ENCODE peak calls at places on chromosomes 16 and 17, in five cellular contexts. U, L, V, E and N are unnamed samples.

GRCh38 chr17:76005263-76006149 is 4.9 kb downstream of the CDK3 start:
- DNase-seq in U (peak), L (peak), V (peak), E (peak), N (no peak)

GRCh38 chr17:45809484-45809883 is 25.4 kb downstream of the CRHR1 start:
- DNase-seq in U (peak), L (no peak), V (no peak), E (no peak), N (no peak)

GRCh38 chr16:67893791-67894399 is 841 bp downstream of the PSKH1 start:
- DNase-seq in U (no peak), L (no peak), V (peak), E (no peak), N (no peak)

GRCh38 chr16:35344012-35344762 is 1884.8 kb downstream of the TP53TG3F start:
- DNase-seq in U (no peak), L (no peak), V (no peak), E (no peak), N (no peak)

GRCh38 chr17:72943826-72944689 is 148.4 kb downstream of the SLC39A11 start:
- DNase-seq in U (no peak), L (no peak), V (no peak), E (no peak), N (no peak)

GRCh38 chr16:77569406-77569805 is 134.6 kb upstream of the ADAMTS18 start:
- DNase-seq in U (no peak), L (no peak), V (no peak), E (no peak), N (no peak)

GRCh38 chr16:1379863-1380174 is 28.1 kb downstream of the GNPTG start:
- DNase-seq in U (no peak), L (no peak), V (peak), E (no peak), N (no peak)

GRCh38 chr16:12098429-12099310 is 122.1 kb downstream of the SNX29 start:
- DNase-seq in U (no peak), L (no peak), V (no peak), E (no peak), N (no peak)

GRCh38 chr17:21463779-21464407 is 87.7 kb downstream of the KCNJ12 start:
- DNase-seq in U (no peak), L (no peak), V (no peak), E (no peak), N (no peak)

GRCh38 chr17:55576237-55576998 is 65.2 kb upstream of the SMIM36 start:
- DNase-seq in U (no peak), L (peak), V (peak), E (peak), N (peak)

GRCh38 chr17:57085448-57086068 is 512 bp downstream of the AKAP1 start:
- DNase-seq in U (peak), L (peak), V (peak), E (no peak), N (no peak)

GRCh38 chr16:28231763-28232162 is 20.0 kb upstream of the XPO6 start:
- DNase-seq in U (no peak), L (no peak), V (no peak), E (no peak), N (no peak)

GRCh38 chr17:40358323-40359038 is 6.1 kb downstream of the GJD3 start:
- DNase-seq in U (peak), L (peak), V (peak), E (peak), N (no peak)

GRCh38 chr17:77768475-77768874 is 190.0 kb upstream of the TNRC6C start:
- DNase-seq in U (no peak), L (no peak), V (no peak), E (no peak), N (no peak)

GRCh38 chr17:77808663-77809425 is 149.7 kb upstream of the TNRC6C start:
- DNase-seq in U (no peak), L (no peak), V (no peak), E (no peak), N (no peak)

GRCh38 chr17:17645961-17646360 is 35.3 kb upstream of the RAI1 start:
- DNase-seq in U (no peak), L (no peak), V (no peak), E (no peak), N (no peak)

GRCh38 chr16:24499193-24499814 is 40.1 kb upstream of the RBBP6 start:
- DNase-seq in U (peak), L (peak), V (peak), E (peak), N (no peak)

GRCh38 chr17:72338847-72339790 is 218.3 kb downstream of the SOX9 start:
- DNase-seq in U (peak), L (no peak), V (peak), E (peak), N (no peak)

GRCh38 chr16:49832177-49832576 is 23.7 kb downstream of the ZNF423 start:
- DNase-seq in U (no peak), L (no peak), V (no peak), E (no peak), N (no peak)

GRCh38 chr17:59888145-59888750 is 4.5 kb downstream of the TUBD1 start:
- DNase-seq in U (no peak), L (no peak), V (no peak), E (no peak), N (no peak)

GRCh38 chr17:76148015-76148326 is 6.9 kb upstream of the FOXJ1 start:
- DNase-seq in U (no peak), L (no peak), V (no peak), E (no peak), N (no peak)

GRCh38 chr16:69727916-69728270 is 1.5 kb upstream of the NQO1 start:
- DNase-seq in U (no peak), L (no peak), V (no peak), E (no peak), N (no peak)

GRCh38 chr17:19645608-19646250 is 2.8 kb upstream of the ALDH3A2 start:
- DNase-seq in U (peak), L (peak), V (peak), E (no peak), N (no peak)

GRCh38 chr17:33053641-33054040 is 62.0 kb downstream of the SPACA3 start:
- DNase-seq in U (no peak), L (no peak), V (no peak), E (no peak), N (no peak)

GRCh38 chr17:33055746-33056145 is 64.1 kb downstream of the SPACA3 start:
- DNase-seq in U (no peak), L (no peak), V (no peak), E (no peak), N (no peak)

GRCh38 chr17:33055171-33055611 is 63.5 kb downstream of the SPACA3 start:
- DNase-seq in U (no peak), L (no peak), V (no peak), E (no peak), N (no peak)

GRCh38 chr17:33056392-33057146 is 64.9 kb downstream of the SPACA3 start:
- DNase-seq in U (no peak), L (no peak), V (peak), E (no peak), N (no peak)

DNA sequence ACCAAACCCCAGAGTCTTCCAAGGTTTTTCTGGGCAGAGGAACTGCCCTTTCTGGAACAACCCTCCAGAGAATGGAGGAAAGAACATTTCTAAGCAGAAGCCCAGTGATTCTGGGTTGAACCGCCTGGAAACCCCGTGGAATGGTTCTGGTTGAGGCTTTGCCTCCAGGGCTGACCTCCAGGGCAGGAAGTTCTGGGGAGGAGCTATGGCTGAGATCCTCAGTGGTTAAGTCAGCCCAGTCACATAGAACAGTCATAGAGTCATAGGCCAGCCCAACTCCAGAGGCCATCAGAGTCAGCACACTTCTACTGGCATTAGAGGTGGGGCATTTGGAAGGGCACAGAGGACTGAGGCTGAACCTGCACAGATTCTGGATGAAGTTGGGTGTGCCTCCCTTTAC is 65.9 kb downstream of the SPACA3 start:
- DNase-seq in U (no peak), L (no peak), V (no peak), E (no peak), N (no peak)
- TF ChIP-seq ZBTB33 in U (no peak), L (no peak), V (no peak), E (no peak), N (no peak)

GRCh38 chr16:85750827-85751641 is at the start of gene C16orf74:
- DNase-seq in U (peak), L (peak), V (no peak), E (no peak), N (no peak)
- TF ChIP-seq ZBTB33 in U (no peak), L (no peak), V (no peak), E (peak), N (no peak)

GRCh38 chr16:71351558-71351901 is 7.0 kb upstream of the CALB2 start:
- DNase-seq in U (no peak), L (no peak), V (no peak), E (no peak), N (no peak)

GRCh38 chr16:71348262-71349085 is 10.0 kb upstream of the CALB2 start:
- DNase-seq in U (no peak), L (no peak), V (no peak), E (no peak), N (no peak)

GRCh38 chr16:71352466-71352865 is 6.1 kb upstream of the CALB2 start:
- DNase-seq in U (no peak), L (no peak), V (no peak), E (no peak), N (no peak)

GRCh38 chr16:71352963-71353460 is 5.5 kb upstream of the CALB2 start:
- DNase-seq in U (no peak), L (no peak), V (no peak), E (no peak), N (no peak)

DNA sequence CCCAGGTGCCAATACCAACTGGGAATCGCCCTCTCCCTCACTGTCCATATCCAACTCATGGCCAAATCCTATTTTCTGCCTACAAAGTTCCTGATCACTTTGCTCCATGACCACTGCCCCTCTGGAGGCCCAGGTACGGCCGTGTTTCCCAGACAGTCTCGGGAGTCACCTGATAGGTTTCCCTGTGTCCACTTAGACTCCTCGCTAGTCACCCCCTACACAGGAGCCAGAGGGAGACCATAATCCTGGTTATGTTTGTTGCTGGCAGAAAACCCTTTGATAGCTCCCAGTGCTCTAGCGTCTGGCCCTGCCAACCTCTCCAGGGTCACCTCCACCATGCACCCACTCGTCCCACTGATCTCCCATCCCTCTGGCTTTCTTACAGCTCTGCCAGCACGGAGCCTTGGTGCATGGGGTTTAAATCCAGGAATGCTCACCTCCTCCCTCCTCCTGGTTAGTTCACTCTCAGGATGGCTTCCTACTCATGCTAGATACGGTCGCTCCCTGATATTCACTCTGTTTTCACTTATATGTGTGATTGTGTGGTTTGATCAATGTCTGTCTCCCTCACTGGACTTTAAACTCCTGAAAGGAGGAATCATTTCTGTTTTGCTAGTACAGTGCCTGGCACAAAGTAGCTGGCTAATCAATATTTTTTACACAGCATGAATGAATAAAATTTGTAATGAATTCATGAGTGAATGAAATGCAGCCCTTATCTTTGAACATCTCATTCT is 7.5 kb upstream of the CALB2 start:
- DNase-seq in U (no peak), L (no peak), V (no peak), E (no peak), N (no peak)
- TF ChIP-seq ZBTB33 in U (no peak), L (no peak), V (no peak), E (no peak), N (no peak)

GRCh38 chr17:79594271-79594670 is 16.6 kb downstream of the RBFOX3 start:
- DNase-seq in U (no peak), L (no peak), V (no peak), E (no peak), N (no peak)
- TF ChIP-seq ZBTB33 in U (no peak), L (no peak), V (no peak), E (no peak), N (no peak)

DNA sequence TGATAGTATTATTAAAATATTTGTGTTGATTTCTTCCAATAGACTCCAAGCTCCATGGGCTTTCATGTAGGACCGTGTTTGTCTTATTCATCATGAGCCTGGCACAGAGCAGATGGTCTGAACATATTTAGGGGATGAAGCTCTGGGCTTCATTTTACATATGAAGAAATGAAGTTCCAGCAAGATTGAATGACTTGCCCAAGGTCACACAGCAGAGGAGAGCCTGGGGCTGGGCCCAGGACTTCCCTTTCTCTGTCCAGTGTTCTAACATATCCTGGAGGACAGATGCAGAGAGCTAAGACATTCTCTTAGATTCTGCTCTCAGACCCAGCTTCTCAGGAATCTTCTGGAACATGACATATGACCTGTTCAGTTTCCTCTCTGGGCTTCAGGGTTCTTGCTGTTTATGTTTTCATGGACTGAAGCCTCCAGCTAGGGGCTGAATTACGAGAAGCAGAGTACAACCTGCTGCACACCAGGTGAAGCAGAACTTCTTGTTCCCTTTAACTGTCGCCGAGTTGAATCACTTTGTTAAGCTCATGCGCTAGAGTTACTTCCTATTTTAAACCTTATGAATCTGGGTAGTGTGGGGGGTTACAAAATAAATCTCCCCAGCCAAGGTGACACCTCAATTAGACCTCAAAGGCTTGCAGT is 53.6 kb downstream of the GPRC5B start:
- DNase-seq in U (no peak), L (no peak), V (no peak), E (no peak), N (no peak)
- TF ChIP-seq ZBTB33 in U (no peak), L (no peak), V (no peak), E (no peak), N (no peak)

GRCh38 chr16:18802755-18803218 is 1.4 kb upstream of the ARL6IP1 start:
- DNase-seq in U (no peak), L (no peak), V (no peak), E (no peak), N (no peak)
- TF ChIP-seq ZBTB33 in U (no peak), L (no peak), V (no peak), E (no peak), N (no peak)